ENCODE peak calls at places on chromosomes 2 and 18, in six cellular contexts. N, G, B, U, R and D are unnamed samples.

GRCh38 chr18:76615065-76615733 is 120.2 kb upstream of the ZNF516 start:
- DNase-seq in N (no peak), G (no peak), B (no peak), U (no peak), R (no peak), D (no peak)

GRCh38 chr2:187654535-187654934 is 100.3 kb upstream of the TFPI start:
- DNase-seq in N (no peak), G (no peak), B (no peak), U (no peak), R (no peak), D (no peak)

GRCh38 chr2:128510701-128511100 is 192.0 kb upstream of the HS6ST1 start:
- DNase-seq in N (no peak), G (no peak), B (no peak), U (no peak), R (no peak), D (no peak)

GRCh38 chr18:76823574-76823973 is 1.2 kb downstream of the ZNF236 start:
- DNase-seq in N (no peak), G (no peak), B (no peak), U (peak; percentile 35), R (no peak), D (peak; percentile 87)

GRCh38 chr18:13266208-13267100 is 47.9 kb downstream of the LDLRAD4 start:
- DNase-seq in N (no peak), G (no peak), B (no peak), U (peak; percentile 37), R (peak; percentile 59), D (no peak)

GRCh38 chr2:30768036-30768686 is 39.1 kb downstream of the CAPN13 start:
- DNase-seq in N (no peak), G (no peak), B (no peak), U (no peak), R (no peak), D (no peak)

GRCh38 chr2:178328037-178328436 is 122.9 kb downstream of the PRKRA start:
- DNase-seq in N (no peak), G (peak; percentile 26), B (no peak), U (no peak), R (no peak), D (no peak)

GRCh38 chr18:44977856-44978255 is 297.2 kb downstream of the SETBP1 start:
- DNase-seq in N (no peak), G (no peak), B (no peak), U (no peak), R (no peak), D (no peak)

GRCh38 chr2:46264447-46264846 is 32.8 kb upstream of the EPAS1 start:
- DNase-seq in N (no peak), G (no peak), B (no peak), U (no peak), R (no peak), D (no peak)

GRCh38 chr2:46267616-46268015 is 29.6 kb upstream of the EPAS1 start:
- DNase-seq in N (no peak), G (peak; percentile 42), B (no peak), U (no peak), R (no peak), D (no peak)

GRCh38 chr2:46268196-46268595 is 29.0 kb upstream of the EPAS1 start:
- DNase-seq in N (no peak), G (no peak), B (peak; percentile 21), U (no peak), R (no peak), D (no peak)

GRCh38 chr2:46263347-46263746 is 33.9 kb upstream of the EPAS1 start:
- DNase-seq in N (no peak), G (no peak), B (no peak), U (no peak), R (no peak), D (no peak)

DNA sequence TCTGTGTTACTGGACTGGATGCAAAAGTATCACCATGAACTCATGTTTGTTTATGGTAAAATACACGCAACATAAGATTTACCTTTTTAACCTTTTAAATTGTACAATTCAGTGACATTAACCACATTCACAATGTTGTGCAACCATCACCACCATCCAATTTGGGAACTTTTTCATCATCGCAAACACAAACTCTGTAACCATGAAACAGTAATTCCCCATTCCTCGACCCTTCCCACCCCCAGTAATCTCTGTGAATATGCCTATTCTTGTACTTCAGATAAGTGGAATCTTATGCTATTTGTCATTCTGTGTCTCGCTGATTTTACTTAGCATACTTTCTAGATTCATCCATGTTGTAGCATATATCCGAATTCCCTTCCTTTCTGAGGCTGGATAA is 31.1 kb upstream of the EPAS1 start:
- DNase-seq in N (no peak), G (no peak), B (no peak), U (no peak), R (no peak), D (no peak)
- TF ChIP-seq CTCF in N (no peak), G (no peak), B (no peak), U (no peak), R (no peak), D (no peak)

GRCh38 chr2:63189026-63189425 is 138.4 kb downstream of the OTX1 start:
- DNase-seq in N (peak; percentile 36), G (no peak), B (peak; percentile 12), U (no peak), R (no peak), D (no peak)
- TF ChIP-seq CTCF in N (peak; percentile 85), G (peak; percentile 81), B (peak; percentile 83), U (no peak), R (peak; percentile 17), D (no peak)

DNA sequence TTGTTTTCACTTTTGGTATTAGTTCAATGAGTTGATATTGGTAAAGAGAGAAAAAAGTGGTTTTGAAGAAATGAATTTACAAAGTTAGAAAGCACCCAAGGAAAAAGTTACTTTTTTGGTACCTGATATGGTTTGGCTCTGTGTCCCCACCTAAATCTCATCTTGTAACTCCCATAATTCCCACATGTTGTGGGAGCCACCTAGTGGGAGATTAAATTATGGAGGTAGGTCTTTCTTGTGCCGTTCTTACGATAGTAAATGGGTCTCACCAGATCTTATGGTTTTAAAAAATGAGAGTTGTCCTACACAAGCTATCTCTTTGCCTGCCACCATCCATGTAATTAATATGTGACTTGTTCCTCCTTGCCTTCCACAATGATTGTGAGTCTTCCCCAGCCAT is 965.6 kb upstream of the NRXN1 start:
- DNase-seq in N (no peak), G (no peak), B (no peak), U (no peak), R (no peak), D (no peak)
- TF ChIP-seq CTCF in N (peak; percentile 7), G (no peak), B (no peak), U (no peak), R (no peak), D (no peak)

DNA sequence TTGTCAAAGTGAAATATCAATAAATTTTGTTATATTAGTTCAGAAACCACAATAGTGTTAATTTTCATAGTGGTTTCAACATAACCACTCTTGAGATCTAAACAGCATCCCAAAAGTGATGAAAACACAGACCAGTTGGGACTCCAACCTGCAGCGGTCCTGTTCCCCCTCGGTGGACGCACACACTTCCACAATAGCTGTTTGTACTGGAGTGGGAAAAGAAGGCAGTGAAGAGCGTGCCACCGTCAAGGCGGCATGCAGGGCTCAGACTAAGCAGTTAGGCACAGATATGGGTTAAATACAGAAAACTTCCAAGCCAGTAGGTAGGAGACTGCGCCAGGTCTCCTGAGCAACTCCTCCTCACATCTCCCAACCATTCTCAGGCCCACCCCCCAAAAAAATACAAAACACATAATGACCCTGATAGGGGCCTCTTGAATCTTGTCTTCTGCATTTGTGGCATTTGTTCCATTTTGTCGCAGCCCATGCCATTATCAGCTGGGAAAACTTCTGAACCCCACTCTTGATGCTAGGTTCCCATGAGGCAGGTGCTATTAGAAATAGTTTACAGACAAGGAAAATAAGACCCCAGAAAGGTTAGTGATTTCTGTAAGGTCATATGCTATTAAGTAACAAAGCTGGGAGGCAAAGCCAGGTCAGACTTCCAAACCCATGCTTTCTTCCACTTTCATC is 57.7 kb downstream of the GORASP2 start:
- DNase-seq in N (no peak), G (no peak), B (no peak), U (no peak), R (no peak), D (no peak)
- TF ChIP-seq CTCF in N (no peak), G (no peak), B (no peak), U (no peak), R (no peak), D (no peak)

GRCh38 chr2:105344704-105345345 is 7.5 kb downstream of the C2orf49 start:
- DNase-seq in N (peak; percentile 24), G (peak; percentile 29), B (no peak), U (no peak), R (no peak), D (no peak)
- TF ChIP-seq CTCF in N (peak; percentile 57), G (no peak), B (peak; percentile 37), U (peak; percentile 30), R (peak; percentile 18), D (no peak)

GRCh38 chr18:50356036-50356945 is 18.6 kb upstream of the SKA1 start:
- DNase-seq in N (no peak), G (no peak), B (peak; percentile 79), U (no peak), R (no peak), D (no peak)
- TF ChIP-seq CTCF in N (no peak), G (peak; percentile 11), B (peak; percentile 18), U (no peak), R (no peak), D (no peak)

DNA sequence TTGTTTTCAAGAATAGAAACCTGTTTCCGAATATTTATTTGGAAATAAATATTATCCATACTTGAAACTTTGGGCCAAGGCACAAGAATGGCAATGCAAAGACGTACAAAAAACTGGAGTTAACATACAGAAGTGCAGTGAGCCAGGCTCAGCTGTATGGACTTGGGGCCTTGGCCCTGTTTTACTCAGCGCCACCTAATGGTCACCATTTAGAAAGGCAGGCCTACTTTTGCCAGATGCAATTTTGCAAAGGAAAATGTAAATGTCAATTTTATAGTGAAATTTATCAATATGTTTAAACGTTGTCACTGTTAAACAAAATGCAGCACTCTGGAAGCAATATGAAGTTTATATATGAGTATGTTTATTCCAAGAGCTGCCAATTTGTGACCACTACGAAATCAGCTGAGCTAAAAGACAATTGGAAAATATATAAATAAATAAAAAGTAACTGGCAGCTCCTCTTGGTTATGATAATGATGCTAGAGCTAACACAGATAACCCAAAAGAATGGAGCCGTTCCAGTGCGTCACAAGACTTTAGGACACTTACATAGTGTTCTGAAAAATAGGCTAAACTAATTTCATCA is 155.0 kb downstream of the ARHGAP15 start:
- DNase-seq in N (peak; percentile 5), G (no peak), B (no peak), U (no peak), R (no peak), D (no peak)
- TF ChIP-seq CTCF in N (peak; percentile 64), G (peak; percentile 79), B (peak; percentile 57), U (no peak), R (peak; percentile 26), D (peak; percentile 40)

GRCh38 chr18:57970356-57971095 is 73.5 kb upstream of the NEDD4L start:
- DNase-seq in N (no peak), G (no peak), B (no peak), U (no peak), R (no peak), D (no peak)
- TF ChIP-seq CTCF in N (peak; percentile 14), G (peak; percentile 16), B (peak; percentile 22), U (no peak), R (no peak), D (no peak)

DNA sequence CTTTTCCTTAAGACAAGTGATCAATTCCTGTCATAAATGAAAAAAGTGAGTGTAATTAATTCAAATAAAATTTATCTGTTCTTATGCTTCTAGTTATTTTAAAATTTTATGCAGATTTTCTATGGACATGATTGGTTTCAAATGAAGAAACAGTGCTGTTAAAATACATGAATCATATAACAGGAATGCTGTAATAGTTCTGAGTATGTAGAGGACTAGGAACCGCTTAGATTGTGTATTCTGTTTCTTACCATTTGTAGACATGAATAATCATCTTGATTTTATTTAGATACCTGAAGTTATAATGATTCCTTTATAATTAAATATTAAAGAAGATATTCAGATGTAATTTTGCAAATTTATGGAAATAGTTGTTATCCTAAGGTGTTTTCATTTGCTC is 3.5 kb downstream of the ACTR2 start:
- DNase-seq in N (peak; percentile 53), G (no peak), B (no peak), U (no peak), R (no peak), D (no peak)
- TF ChIP-seq CTCF in N (no peak), G (no peak), B (no peak), U (no peak), R (no peak), D (no peak)